ENCODE peak calls at places on chromosomes 1 and 21, in four cellular contexts. Z, P, K and L are unnamed samples.
A peak's percentile ranks its signal among the peaks of the same experiment; 100 is the strongest.

GRCh38 chr1:53580009-53580400 is 120.8 kb downstream of the DMRTB1 start:
- DNase-seq in Z (no peak), P (no peak), K (no peak), L (no peak)

GRCh38 chr1:68121536-68121935 is 71.1 kb upstream of the DIRAS3 start:
- DNase-seq in Z (no peak), P (no peak), K (peak; percentile 66), L (no peak)

GRCh38 chr1:206145771-206146290 is 28.6 kb upstream of the AVPR1B start:
- DNase-seq in Z (no peak), P (no peak), K (no peak), L (no peak)

GRCh38 chr1:5973771-5974170 is 18.5 kb downstream of the NPHP4 start:
- DNase-seq in Z (no peak), P (no peak), K (peak; percentile 28), L (no peak)

GRCh38 chr1:72946901-72947505 is 664.7 kb upstream of the NEGR1 start:
- DNase-seq in Z (peak; percentile 26), P (no peak), K (peak; percentile 14), L (no peak)

GRCh38 chr1:113903496-113904291 is 905 bp downstream of the AP4B1 start:
- DNase-seq in Z (no peak), P (no peak), K (no peak), L (no peak)

GRCh38 chr1:98086796-98087195 is 166.0 kb upstream of the DPYD start:
- DNase-seq in Z (peak; percentile 78), P (no peak), K (peak; percentile 98), L (no peak)

GRCh38 chr1:211822677-211823426 is 7.7 kb downstream of the LPGAT1 start:
- DNase-seq in Z (no peak), P (no peak), K (no peak), L (no peak)

GRCh38 chr1:196317535-196318522 is 290.4 kb downstream of the KCNT2 start:
- DNase-seq in Z (no peak), P (peak; percentile 46), K (peak; percentile 48), L (no peak)

GRCh38 chr1:4101434-4102150 is 201.5 kb upstream of the C1orf174 start:
- DNase-seq in Z (no peak), P (no peak), K (no peak), L (no peak)

GRCh38 chr1:118563969-118564951 is 379.2 kb upstream of the SPAG17 start:
- DNase-seq in Z (no peak), P (no peak), K (no peak), L (no peak)

GRCh38 chr1:160043543-160043942 is 11.8 kb upstream of the PIGM start:
- DNase-seq in Z (no peak), P (no peak), K (no peak), L (no peak)

GRCh38 chr1:6386371-6386949 is 7.1 kb downstream of the ACOT7 start:
- DNase-seq in Z (no peak), P (no peak), K (peak; percentile 54), L (no peak)

GRCh38 chr1:15799004-15799867 is 8.2 kb downstream of the UQCRHL start:
- DNase-seq in Z (peak; percentile 94), P (no peak), K (peak; percentile 95), L (no peak)

GRCh38 chr21:44397431-44398031 is 44.1 kb downstream of the TRPM2 start:
- DNase-seq in Z (no peak), P (peak; percentile 37), K (no peak), L (no peak)

GRCh38 chr1:192491804-192492554 is 83.6 kb upstream of the RGS1 start:
- DNase-seq in Z (no peak), P (no peak), K (peak; percentile 46), L (no peak)

GRCh38 chr1:84271452-84272273 is 29.8 kb upstream of the SAMD13 start:
- DNase-seq in Z (no peak), P (no peak), K (peak; percentile 59), L (no peak)

GRCh38 chr1:18913065-18913502 is 10.7 kb upstream of the ALDH4A1 start:
- DNase-seq in Z (no peak), P (peak; percentile 86), K (peak; percentile 78), L (peak; percentile 82)

GRCh38 chr1:173798078-173798477 is 26.4 kb upstream of the DARS2 start:
- DNase-seq in Z (no peak), P (no peak), K (no peak), L (no peak)

GRCh38 chr1:241219449-241219848 is 137.6 kb downstream of the RGS7 start:
- DNase-seq in Z (no peak), P (no peak), K (no peak), L (no peak)

GRCh38 chr1:216793303-216793702 is 70.1 kb upstream of the ESRRG start:
- DNase-seq in Z (no peak), P (no peak), K (no peak), L (no peak)

GRCh38 chr1:232038704-232039103 is 412.1 kb downstream of the DISC1 start:
- DNase-seq in Z (peak; percentile 22), P (no peak), K (peak; percentile 11), L (no peak)

GRCh38 chr1:83761084-83761760 is 237.7 kb downstream of the TTLL7 start:
- DNase-seq in Z (no peak), P (no peak), K (no peak), L (no peak)

GRCh38 chr21:25750085-25750484 is 15.3 kb downstream of the GABPA start:
- DNase-seq in Z (no peak), P (no peak), K (no peak), L (no peak)

GRCh38 chr1:41152622-41153044 is 89.5 kb downstream of the SCMH1 start:
- DNase-seq in Z (peak; percentile 44), P (no peak), K (peak; percentile 91), L (no peak)

DNA sequence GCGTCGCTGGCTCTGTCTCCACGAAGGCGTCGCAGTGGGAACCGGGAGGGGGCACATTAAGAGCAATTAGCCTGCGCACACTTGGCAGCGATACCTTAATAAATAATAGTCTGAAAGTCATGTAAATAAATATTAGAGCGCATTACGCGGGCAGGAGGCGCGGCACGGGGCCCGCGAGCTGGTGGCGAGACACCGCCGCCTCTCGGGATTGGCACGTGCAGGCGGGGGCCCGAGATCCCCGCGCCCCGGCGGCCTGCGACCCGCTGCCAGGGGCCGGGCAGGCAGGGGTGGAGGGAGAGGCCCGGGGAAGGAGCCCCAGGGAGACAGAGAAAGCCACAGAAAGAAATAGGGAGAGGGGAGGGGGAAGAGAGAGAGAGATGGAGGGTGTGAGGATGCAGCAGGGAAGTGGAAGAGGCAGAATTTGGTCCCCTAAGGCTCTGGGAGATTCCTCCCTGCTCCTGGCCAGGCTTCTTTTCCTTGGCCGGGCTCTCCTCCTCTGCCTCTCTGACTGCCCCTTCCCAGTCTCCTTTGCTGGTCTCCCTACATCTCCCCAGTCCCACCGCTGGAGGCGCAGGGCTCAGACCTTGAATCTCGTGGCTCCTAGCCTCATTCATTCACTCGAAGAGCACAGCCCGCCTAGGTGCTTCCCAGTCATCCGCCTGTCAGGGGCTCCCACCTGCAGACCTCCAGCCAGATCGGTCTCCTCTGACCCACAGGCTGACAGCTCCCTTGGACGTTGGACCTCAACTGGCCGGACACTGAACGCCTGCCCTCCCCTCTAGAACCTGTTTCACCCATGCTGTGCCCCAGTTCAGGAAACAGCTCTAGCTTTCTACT is 76.3 kb downstream of the VWA5B1 start:
- DNase-seq in Z (no peak), P (no peak), K (peak; percentile 46), L (no peak)
- TF ChIP-seq CTCF in Z (peak; percentile 78), P (no peak), K (peak; percentile 77), L (no peak)

GRCh38 chr1:154819628-154820590 is 50.2 kb downstream of the KCNN3 start:
- DNase-seq in Z (no peak), P (no peak), K (no peak), L (no peak)
- TF ChIP-seq CTCF in Z (peak; percentile 64), P (peak; percentile 63), K (peak; percentile 50), L (peak; percentile 16)

GRCh38 chr1:234724517-234725176 is 114.7 kb upstream of the IRF2BP2 start:
- DNase-seq in Z (no peak), P (peak; percentile 72), K (no peak), L (no peak)

GRCh38 chr1:234727018-234727757 is 117.2 kb upstream of the IRF2BP2 start:
- DNase-seq in Z (no peak), P (no peak), K (peak; percentile 54), L (no peak)

GRCh38 chr1:234725177-234726132 is 115.5 kb upstream of the IRF2BP2 start:
- DNase-seq in Z (no peak), P (no peak), K (peak; percentile 42), L (no peak)

GRCh38 chr1:234728740-234729139 is 118.8 kb upstream of the IRF2BP2 start:
- DNase-seq in Z (no peak), P (no peak), K (no peak), L (no peak)

DNA sequence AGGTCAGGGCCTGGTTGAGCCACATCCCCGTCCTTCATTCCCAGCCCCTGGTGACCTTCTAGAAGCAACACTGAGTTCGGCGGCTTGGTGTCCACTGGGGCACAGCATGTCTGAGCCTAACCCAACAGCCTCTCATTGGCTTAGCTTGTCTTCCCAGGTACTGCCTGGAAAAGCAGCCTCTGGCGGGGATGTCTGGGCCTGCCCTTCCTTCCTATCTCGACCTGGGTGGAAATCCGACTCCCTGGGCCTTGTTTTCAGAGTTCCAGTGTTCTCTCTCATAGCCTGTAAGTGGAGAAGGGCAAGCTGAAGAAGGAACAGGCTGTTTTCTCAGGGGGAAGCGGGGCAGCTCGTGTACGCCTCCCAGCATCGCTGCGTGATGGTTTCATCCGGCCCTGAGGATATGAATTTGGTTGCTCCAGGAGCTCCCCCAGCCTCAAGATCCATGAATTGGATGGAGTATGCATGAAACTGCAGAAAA is 116.4 kb upstream of the IRF2BP2 start:
- DNase-seq in Z (no peak), P (no peak), K (no peak), L (no peak)
- TF ChIP-seq CTCF in Z (no peak), P (no peak), K (no peak), L (no peak)

DNA sequence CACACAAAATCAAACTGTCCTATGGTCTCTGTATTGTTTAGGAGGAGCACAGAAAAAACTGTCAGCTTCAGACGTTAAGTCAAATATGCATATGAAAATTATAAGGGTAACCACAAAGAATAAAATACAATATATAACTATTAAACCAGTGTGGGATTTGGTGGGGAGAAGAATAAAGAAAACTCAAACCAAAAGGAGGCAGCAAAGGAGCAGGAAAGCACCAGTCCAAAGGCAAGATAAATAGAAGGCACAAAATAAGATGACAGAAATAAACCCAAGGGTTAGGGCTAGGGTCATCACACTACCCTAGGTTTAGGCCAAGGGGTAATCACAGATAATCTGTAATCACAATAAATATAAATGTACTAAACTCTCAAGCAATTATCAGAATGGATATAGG is 32.8 kb downstream of the DLGAP3 start:
- DNase-seq in Z (no peak), P (no peak), K (no peak), L (no peak)
- TF ChIP-seq CTCF in Z (peak; percentile 15), P (no peak), K (no peak), L (peak; percentile 15)

GRCh38 chr21:15534450-15534886 is 195.3 kb upstream of the USP25 start:
- DNase-seq in Z (no peak), P (no peak), K (no peak), L (no peak)
- TF ChIP-seq CTCF in Z (no peak), P (no peak), K (no peak), L (no peak)

GRCh38 chr21:45917241-45917640 is 64.3 kb upstream of the COL6A1 start:
- DNase-seq in Z (no peak), P (no peak), K (no peak), L (no peak)
- TF ChIP-seq CTCF in Z (no peak), P (no peak), K (no peak), L (no peak)